ENCODE peak calls at places on chromosome 16, in eight cellular contexts. C, V, E, D, L, P, R and I are unnamed samples.

GRCh38 chr16:17365211-17365541 is 105.6 kb downstream of the XYLT1 start:
- DNase-seq in C (no peak), V (no peak), E (no peak), D (no peak), L (no peak), P (no peak), R (no peak), I (no peak)

GRCh38 chr16:84774810-84775209 is 45.0 kb upstream of the CRISPLD2 start:
- DNase-seq in C (no peak), V (no peak), E (no peak), D (no peak), L (no peak), P (peak), R (no peak), I (no peak)

GRCh38 chr16:68644715-68645493 is at the start of gene CDH3:
- DNase-seq in C (peak), V (no peak), E (peak), D (peak), L (peak), P (no peak), R (peak), I (peak)

GRCh38 chr16:66616592-66616991 is 12.1 kb downstream of the CMTM3 start:
- DNase-seq in C (no peak), V (no peak), E (no peak), D (no peak), L (no peak), P (no peak), R (no peak), I (no peak)

GRCh38 chr16:58456193-58456592 is 43.8 kb upstream of the NDRG4 start:
- DNase-seq in C (no peak), V (no peak), E (no peak), D (no peak), L (no peak), P (no peak), R (no peak), I (no peak)

GRCh38 chr16:67021321-67021720 is 7.6 kb upstream of the CBFB start:
- DNase-seq in C (no peak), V (no peak), E (peak), D (peak), L (no peak), P (peak), R (no peak), I (no peak)

GRCh38 chr16:13779676-13780075 is 140.3 kb upstream of the ERCC4 start:
- DNase-seq in C (no peak), V (no peak), E (no peak), D (no peak), L (no peak), P (no peak), R (no peak), I (no peak)

GRCh38 chr16:57757326-57757786 is 21.8 kb downstream of the KATNB1 start:
- DNase-seq in C (no peak), V (no peak), E (peak), D (peak), L (peak), P (peak), R (peak), I (peak)

GRCh38 chr16:86567701-86568571 is 1.3 kb downstream of the FOXC2 start:
- DNase-seq in C (no peak), V (no peak), E (no peak), D (no peak), L (no peak), P (no peak), R (peak), I (no peak)

GRCh38 chr16:50201784-50202183 is 48.7 kb downstream of the TENT4B start:
- DNase-seq in C (no peak), V (no peak), E (no peak), D (no peak), L (no peak), P (no peak), R (no peak), I (no peak)

GRCh38 chr16:82657239-82657638 is 30.5 kb downstream of the CDH13 start:
- DNase-seq in C (no peak), V (no peak), E (no peak), D (no peak), L (no peak), P (no peak), R (no peak), I (no peak)

GRCh38 chr16:65044861-65045260 is 77.0 kb downstream of the CDH11 start:
- DNase-seq in C (no peak), V (no peak), E (no peak), D (no peak), L (no peak), P (no peak), R (peak), I (no peak)

GRCh38 chr16:51049678-51050378 is 101.2 kb downstream of the SALL1 start:
- DNase-seq in C (no peak), V (no peak), E (no peak), D (no peak), L (no peak), P (no peak), R (no peak), I (no peak)

GRCh38 chr16:47847220-47847970 is 308.4 kb downstream of the ABCC12 start:
- DNase-seq in C (no peak), V (no peak), E (no peak), D (no peak), L (no peak), P (no peak), R (no peak), I (no peak)

GRCh38 chr16:67437513-67437912 is 6.6 kb downstream of the HSD11B2 start:
- DNase-seq in C (no peak), V (no peak), E (no peak), D (no peak), L (no peak), P (no peak), R (no peak), I (no peak)

GRCh38 chr16:46573008-46573833 is 48.0 kb downstream of the SHCBP1 start:
- DNase-seq in C (no peak), V (no peak), E (no peak), D (no peak), L (no peak), P (no peak), R (peak), I (no peak)

GRCh38 chr16:67241008-67241900 is 6.0 kb downstream of the FHOD1 start:
- DNase-seq in C (no peak), V (no peak), E (peak), D (peak), L (peak), P (no peak), R (no peak), I (peak)

GRCh38 chr16:8679156-8679555 is 4.7 kb downstream of the ABAT start:
- DNase-seq in C (no peak), V (no peak), E (no peak), D (no peak), L (no peak), P (no peak), R (no peak), I (no peak)

GRCh38 chr16:15041260-15042011 is 14.4 kb downstream of the NTAN1 start:
- DNase-seq in C (no peak), V (no peak), E (peak), D (peak), L (peak), P (peak), R (peak), I (no peak)

DNA sequence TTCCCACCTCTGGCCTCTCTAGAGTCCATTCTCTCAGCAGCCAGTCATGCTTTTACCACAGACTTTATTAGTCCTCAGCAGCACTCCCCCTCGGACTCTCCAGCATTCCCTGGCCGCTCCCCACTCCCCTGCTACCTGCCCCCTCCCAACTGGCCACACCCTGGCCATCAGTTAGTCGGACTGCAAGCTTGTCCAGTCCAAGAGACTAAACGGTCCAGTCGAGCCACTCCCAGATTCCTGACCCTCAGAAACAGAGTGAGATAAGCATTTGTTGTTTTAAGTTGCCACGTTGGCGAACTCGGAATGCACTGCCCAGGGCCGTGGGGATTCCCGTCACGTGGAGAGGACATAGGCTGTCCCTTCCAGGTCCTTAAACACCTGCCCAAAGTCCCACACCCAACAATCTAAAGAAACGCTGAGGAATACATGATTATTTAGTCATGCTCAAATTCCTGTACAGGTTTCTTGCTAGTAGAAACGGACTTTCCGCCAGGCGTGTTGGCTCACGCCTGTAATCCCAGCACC is 5.8 kb upstream of the SPG7 start:
- DNase-seq in C (peak), V (no peak), E (peak), D (peak), L (peak), P (no peak), R (no peak), I (no peak)
- TF ChIP-seq POLR2A in C (no peak), V (no peak), E (no peak), D (no peak), L (no peak), P (no peak), R (no peak), I (no peak)

GRCh38 chr16:87580855-87581261 is 21.4 kb upstream of the JPH3 start:
- DNase-seq in C (no peak), V (no peak), E (no peak), D (no peak), L (no peak), P (no peak), R (no peak), I (no peak)

GRCh38 chr16:87583453-87584131 is 18.7 kb upstream of the JPH3 start:
- DNase-seq in C (no peak), V (no peak), E (no peak), D (no peak), L (no peak), P (no peak), R (no peak), I (no peak)

GRCh38 chr16:87582221-87582965 is 19.9 kb upstream of the JPH3 start:
- DNase-seq in C (no peak), V (no peak), E (peak), D (no peak), L (no peak), P (peak), R (peak), I (no peak)

GRCh38 chr16:87582966-87583325 is 19.4 kb upstream of the JPH3 start:
- DNase-seq in C (no peak), V (no peak), E (no peak), D (no peak), L (no peak), P (no peak), R (no peak), I (no peak)

DNA sequence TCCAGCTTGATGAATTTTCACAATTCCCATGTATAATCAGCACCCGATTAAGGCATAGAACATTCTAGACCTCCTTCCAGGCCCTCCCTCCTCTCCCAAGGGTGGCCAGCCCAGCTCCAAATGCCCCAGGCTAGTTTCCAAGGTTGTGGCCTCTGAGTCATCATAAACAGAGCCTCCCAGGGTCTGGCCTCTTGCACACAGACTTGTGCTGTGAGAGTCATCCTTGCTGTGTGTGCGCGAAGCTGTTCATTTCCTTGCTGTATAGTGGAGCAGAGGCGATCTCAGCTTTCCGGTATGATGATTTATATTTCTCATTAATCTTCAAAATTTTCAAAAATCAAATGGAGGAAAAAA is 20.5 kb upstream of the JPH3 start:
- DNase-seq in C (peak), V (no peak), E (peak), D (peak), L (peak), P (peak), R (no peak), I (no peak)
- TF ChIP-seq POLR2AphosphoS5 in C (no peak), V (no peak), E (peak), D (peak), L (peak), P (peak), R (peak), I (peak)

GRCh38 chr16:4475880-4476790 is at the start of gene HMOX2:
- DNase-seq in C (peak), V (peak), E (peak), D (peak), L (peak), P (peak), R (peak), I (peak)
- TF ChIP-seq POLR2A in C (peak), V (peak), E (peak), D (no peak), L (peak), P (peak), R (peak), I (no peak)

GRCh38 chr16:10765772-10766171 is 22.1 kb downstream of the NUBP1 start:
- DNase-seq in C (no peak), V (peak), E (no peak), D (no peak), L (no peak), P (no peak), R (no peak), I (no peak)
- TF ChIP-seq POLR2AphosphoS5 in C (no peak), V (no peak), E (no peak), D (no peak), L (no peak), P (no peak), R (no peak), I (no peak)

DNA sequence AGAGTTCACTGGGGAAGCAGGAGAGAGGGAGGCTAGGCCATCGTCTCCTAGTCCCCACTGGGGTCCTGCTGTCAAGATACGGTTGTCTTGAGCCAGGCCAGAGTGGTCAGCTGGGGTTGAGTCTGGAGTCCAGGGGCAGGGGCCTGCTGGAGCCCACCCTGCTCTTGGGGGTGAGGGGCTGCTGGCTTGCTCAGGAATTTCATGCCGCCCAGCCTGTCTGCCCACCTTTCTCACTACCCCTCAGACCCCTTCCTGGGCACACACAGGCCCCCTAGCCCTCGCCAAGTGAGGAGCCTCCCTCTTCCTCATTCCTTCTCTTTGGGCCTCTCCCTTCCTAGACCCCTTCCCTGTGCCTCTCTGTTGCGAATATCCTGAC is 1.3 kb downstream of the TRAF7 start:
- DNase-seq in C (no peak), V (no peak), E (no peak), D (no peak), L (no peak), P (no peak), R (peak), I (no peak)
- TF ChIP-seq POLR2A in C (no peak), V (no peak), E (no peak), D (no peak), L (no peak), P (no peak), R (no peak), I (no peak)